ENCODE peak calls at places on chromosomes 6 and 20, in ten cellular contexts. Q is omental fat pad; S is NT2/D1; G is IMR-90; B is activated T-cell treated with anti-CD3 and anti-CD28 coated beads, Interleukin-2, amount 50 U/mL, for 72 hours; U is HEK293T; D is HFFc6; N is astrocyte of the spinal cord; K is cardiac muscle cell; T is stimulated activated CD8-positive, alpha-beta memory T cell treated with anti-CD3 and anti-CD28 coated beads, Interleukin-2, amount 100 ng/mL, for 48 hours. W is an unnamed sample.

GRCh38 chr6:130116273-130116672 is 97.9 kb downstream of the L3MBTL3 start:
- DNase-seq in Q (no peak), S (no peak), G (no peak), B (no peak), U (no peak), D (no peak), N (no peak), K (no peak), T (no peak), W (no peak)

GRCh38 chr20:25692499-25692898 is 4.2 kb downstream of the ZNF337 start:
- DNase-seq in Q (no peak), S (no peak), G (no peak), B (no peak), U (no peak), D (peak), N (no peak), K (no peak), T (no peak), W (no peak)

GRCh38 chr20:59939052-59939878 is 840 bp downstream of the PPP1R3D start:
- DNase-seq in Q (no peak), S (no peak), G (no peak), B (no peak), U (no peak), D (no peak), N (no peak), K (no peak), T (no peak), W (no peak)

GRCh38 chr6:68445926-68446325 is 189.2 kb upstream of the ADGRB3 start:
- DNase-seq in Q (no peak), S (no peak), G (no peak), B (no peak), U (no peak), D (no peak), N (no peak), K (no peak), T (no peak), W (no peak)

GRCh38 chr6:100460650-100461204 is 4.0 kb downstream of the SIM1 start:
- DNase-seq in Q (no peak), S (no peak), G (no peak), B (no peak), U (peak), D (no peak), N (no peak), K (no peak), T (no peak), W (no peak)

GRCh38 chr6:102417368-102417767 is 1023.9 kb downstream of the GRIK2 start:
- DNase-seq in Q (no peak), S (no peak), G (no peak), B (no peak), U (no peak), D (no peak), N (no peak), K (no peak), T (no peak), W (no peak)

GRCh38 chr20:49286689-49287551 is 9.1 kb upstream of the ZNFX1 start:
- DNase-seq in Q (no peak), S (no peak), G (peak), B (no peak), U (no peak), D (peak), N (no peak), K (no peak), T (no peak), W (no peak)

GRCh38 chr20:33689973-33690372 is 3.8 kb upstream of the E2F1 start:
- DNase-seq in Q (no peak), S (no peak), G (peak), B (peak), U (no peak), D (no peak), N (peak), K (no peak), T (peak), W (no peak)

GRCh38 chr20:23445596-23446217 is 6.2 kb downstream of the CSTL1 start:
- DNase-seq in Q (no peak), S (no peak), G (peak), B (no peak), U (no peak), D (peak), N (peak), K (no peak), T (no peak), W (no peak)

W was measured in ascending aorta.